ENCODE peak calls at places on chromosomes 13 and 19, in five cellular contexts. One of them, this sample, is unnamed.
A peak's percentile ranks its signal among the peaks of the same experiment; 100 is the strongest.

GRCh38 chr13:102774210-102774560 is 599 bp upstream of the TEX30 start:
- DNase-seq in NK-92 treated with Interleukin-12 subunit alpha and Interleukin-12 subunit beta, amount 100 ng/mL, for 24 hours: no peak
- DNase-seq in C1 segment of cervical spinal cord: no peak
- DNase-seq in non-pigmented ciliary epithelial cell: no peak
- DNase-seq in SK-N-DZ: no peak
- DNase-seq in this sample: no peak

GRCh38 chr13:31835932-31836331 is 96.6 kb downstream of the RXFP2 start:
- DNase-seq in C1 segment of cervical spinal cord: no peak
- DNase-seq in non-pigmented ciliary epithelial cell: peak; percentile 46
- DNase-seq in SK-N-DZ: no peak
- DNase-seq in NK-92 treated with Interleukin-12 subunit alpha and Interleukin-12 subunit beta, amount 100 ng/mL, for 24 hours: no peak
- DNase-seq in this sample: no peak

GRCh38 chr19:7509625-7510024 is 6.3 kb upstream of the ZNF358 start:
- DNase-seq in NK-92 treated with Interleukin-12 subunit alpha and Interleukin-12 subunit beta, amount 100 ng/mL, for 24 hours: no peak
- DNase-seq in C1 segment of cervical spinal cord: no peak
- DNase-seq in SK-N-DZ: no peak
- DNase-seq in non-pigmented ciliary epithelial cell: no peak
- DNase-seq in this sample: no peak

GRCh38 chr13:46994492-46994891 is 97.6 kb upstream of the HTR2A start:
- DNase-seq in C1 segment of cervical spinal cord: no peak
- DNase-seq in non-pigmented ciliary epithelial cell: no peak
- DNase-seq in NK-92 treated with Interleukin-12 subunit alpha and Interleukin-12 subunit beta, amount 100 ng/mL, for 24 hours: no peak
- DNase-seq in SK-N-DZ: no peak
- DNase-seq in this sample: no peak

GRCh38 chr19:633786-634639 is 676 bp upstream of the POLRMT start:
- DNase-seq in SK-N-DZ: no peak
- DNase-seq in NK-92 treated with Interleukin-12 subunit alpha and Interleukin-12 subunit beta, amount 100 ng/mL, for 24 hours: no peak
- DNase-seq in C1 segment of cervical spinal cord: no peak
- DNase-seq in non-pigmented ciliary epithelial cell: no peak
- DNase-seq in this sample: no peak

GRCh38 chr19:49554701-49555181 is 25.6 kb downstream of the NOSIP start:
- DNase-seq in C1 segment of cervical spinal cord: no peak
- DNase-seq in non-pigmented ciliary epithelial cell: no peak
- DNase-seq in NK-92 treated with Interleukin-12 subunit alpha and Interleukin-12 subunit beta, amount 100 ng/mL, for 24 hours: no peak
- DNase-seq in SK-N-DZ: no peak
- DNase-seq in this sample: no peak

GRCh38 chr19:8095354-8095886 is 42.9 kb downstream of the CCL25 start:
- DNase-seq in C1 segment of cervical spinal cord: no peak
- DNase-seq in NK-92 treated with Interleukin-12 subunit alpha and Interleukin-12 subunit beta, amount 100 ng/mL, for 24 hours: no peak
- DNase-seq in non-pigmented ciliary epithelial cell: no peak
- DNase-seq in SK-N-DZ: no peak
- DNase-seq in this sample: no peak

GRCh38 chr19:34838753-34839431 is 65.9 kb upstream of the ZNF599 start:
- DNase-seq in C1 segment of cervical spinal cord: no peak
- DNase-seq in NK-92 treated with Interleukin-12 subunit alpha and Interleukin-12 subunit beta, amount 100 ng/mL, for 24 hours: no peak
- DNase-seq in non-pigmented ciliary epithelial cell: no peak
- DNase-seq in SK-N-DZ: no peak
- DNase-seq in this sample: no peak

GRCh38 chr13:84139561-84140158 is 257.4 kb upstream of the SLITRK1 start:
- DNase-seq in NK-92 treated with Interleukin-12 subunit alpha and Interleukin-12 subunit beta, amount 100 ng/mL, for 24 hours: no peak
- DNase-seq in non-pigmented ciliary epithelial cell: no peak
- DNase-seq in SK-N-DZ: no peak
- DNase-seq in C1 segment of cervical spinal cord: no peak
- DNase-seq in this sample: no peak

GRCh38 chr19:18896421-18896841 is 473 bp upstream of the CERS1 start:
- DNase-seq in SK-N-DZ: no peak
- DNase-seq in NK-92 treated with Interleukin-12 subunit alpha and Interleukin-12 subunit beta, amount 100 ng/mL, for 24 hours: no peak
- DNase-seq in non-pigmented ciliary epithelial cell: no peak
- DNase-seq in C1 segment of cervical spinal cord: peak; percentile 69
- DNase-seq in this sample: no peak